ENCODE peak calls at places on chromosomes 13 and 19, in nine cellular contexts. Q is stimulated activated CD4-positive, alpha-beta T cell treated with anti-CD3 and anti-CD28 coated beads, Interleukin-15, amount 100 ng/mL, for 1 hour; B is bronchial epithelial cell; Z is uterus; C is omental fat pad; V is cardiac muscle cell; W is transverse colon; T is RWPE2; H is pons. Y is an unnamed sample.

GRCh38 chr19:20256606-20257005 is 89.6 kb downstream of the ZNF486 start:
- DNase-seq in W (no peak), Q (no peak), T (no peak), Z (no peak), H (no peak), V (no peak), B (no peak), C (no peak), Y (peak; percentile 19)

GRCh38 chr13:33311040-33311439 is 25.5 kb upstream of the STARD13 start:
- DNase-seq in T (no peak), Q (no peak), C (no peak), B (no peak), H (no peak), V (no peak), W (no peak), Z (no peak), Y (no peak)

GRCh38 chr13:66657165-66657895 is 572.8 kb downstream of the PCDH9 start:
- DNase-seq in C (peak; percentile 35), B (peak; percentile 100), H (peak; percentile 88), T (peak; percentile 92), V (peak; percentile 92), Z (peak; percentile 24), W (no peak), Q (no peak), Y (peak; percentile 20)

GRCh38 chr13:106594986-106595385 is 27.0 kb upstream of the ARGLU1 start:
- DNase-seq in V (no peak), Q (no peak), H (no peak), C (no peak), Z (no peak), W (no peak), T (no peak), B (no peak), Y (no peak)

GRCh38 chr19:46697142-46697960 is 19.6 kb downstream of the PRKD2 start:
- DNase-seq in T (peak; percentile 71), Q (no peak), H (no peak), C (peak; percentile 64), Z (peak; percentile 90), V (peak; percentile 82), B (peak; percentile 64), W (peak; percentile 96), Y (peak; percentile 97)

GRCh38 chr19:48284891-48285290 is 15.0 kb downstream of the ZNF114 start:
- DNase-seq in H (no peak), V (peak; percentile 19), B (no peak), W (no peak), Q (no peak), T (no peak), Z (no peak), C (no peak), Y (peak; percentile 56)

GRCh38 chr19:919157-920050 is 2.3 kb downstream of the KISS1R start:
- DNase-seq in C (no peak), Q (no peak), T (peak; percentile 57), Z (no peak), B (peak; percentile 30), V (no peak), W (no peak), H (no peak), Y (peak; percentile 68)

GRCh38 chr13:110593430-110594130 is 21.8 kb upstream of the NAXD start:
- DNase-seq in C (no peak), Q (no peak), B (peak; percentile 59), Z (no peak), V (peak; percentile 71), H (peak; percentile 70), T (no peak), W (no peak), Y (peak; percentile 82)

GRCh38 chr13:113802090-113802531 is 43.1 kb downstream of the TMEM255B start:
- DNase-seq in Z (peak; percentile 71), V (peak; percentile 83), W (no peak), T (peak; percentile 83), Q (no peak), C (no peak), H (no peak), B (no peak), Y (peak; percentile 92)

GRCh38 chr13:50995870-50996269 is 86.3 kb downstream of the RNASEH2B start:
- DNase-seq in V (no peak), Q (no peak), B (no peak), Z (no peak), W (no peak), T (no peak), C (no peak), H (no peak), Y (peak; percentile 61)

GRCh38 chr19:45715139-45715538 is 15.6 kb downstream of the FBXO46 start:
- DNase-seq in B (no peak), T (no peak), Q (no peak), H (no peak), C (no peak), V (no peak), W (no peak), Z (no peak), Y (no peak)

GRCh38 chr13:22194106-22194810 is 523.4 kb downstream of the FGF9 start:
- DNase-seq in Q (no peak), H (no peak), T (no peak), W (no peak), V (no peak), Z (no peak), B (no peak), C (no peak), Y (no peak)

Y was measured in left kidney.